ENCODE peak calls at places on chromosomes 16 and 17, in four cellular contexts. Y is GM23338, N is OCI-LY7, O is esophagus squamous epithelium. W is an unnamed sample.

GRCh38 chr17:31564883-31565297 is 173.4 kb downstream of the RAB11FIP4 start:
- DNase-seq in Y (peak), N (no peak), O (no peak), W (no peak)

GRCh38 chr17:27518048-27518447 is 61.8 kb downstream of the KSR1 start:
- DNase-seq in Y (no peak), N (no peak), O (no peak), W (no peak)

GRCh38 chr16:89431158-89431584 is 59.2 kb downstream of the ANKRD11 start:
- DNase-seq in Y (no peak), N (no peak), O (no peak), W (no peak)

GRCh38 chr16:83942074-83942473 is 11.0 kb upstream of the OSGIN1 start:
- DNase-seq in Y (no peak), N (no peak), O (no peak), W (no peak)

GRCh38 chr17:75587718-75588545 is at the start of gene MYO15B:
- DNase-seq in Y (peak), N (no peak), O (no peak), W (peak)

GRCh38 chr16:15961060-15961511 is 11.7 kb downstream of the ABCC1 start:
- DNase-seq in Y (no peak), N (peak), O (no peak), W (peak)

GRCh38 chr17:73292031-73292531 is 19.7 kb downstream of the CDC42EP4 start:
- DNase-seq in Y (no peak), N (no peak), O (no peak), W (no peak)

GRCh38 chr16:51150894-51151320 is at the start of gene SALL1:
- DNase-seq in Y (no peak), N (no peak), O (no peak), W (no peak)

GRCh38 chr17:63768433-63768832 is 5.0 kb downstream of the CCDC47 start:
- DNase-seq in Y (peak), N (no peak), O (no peak), W (no peak)

DNA sequence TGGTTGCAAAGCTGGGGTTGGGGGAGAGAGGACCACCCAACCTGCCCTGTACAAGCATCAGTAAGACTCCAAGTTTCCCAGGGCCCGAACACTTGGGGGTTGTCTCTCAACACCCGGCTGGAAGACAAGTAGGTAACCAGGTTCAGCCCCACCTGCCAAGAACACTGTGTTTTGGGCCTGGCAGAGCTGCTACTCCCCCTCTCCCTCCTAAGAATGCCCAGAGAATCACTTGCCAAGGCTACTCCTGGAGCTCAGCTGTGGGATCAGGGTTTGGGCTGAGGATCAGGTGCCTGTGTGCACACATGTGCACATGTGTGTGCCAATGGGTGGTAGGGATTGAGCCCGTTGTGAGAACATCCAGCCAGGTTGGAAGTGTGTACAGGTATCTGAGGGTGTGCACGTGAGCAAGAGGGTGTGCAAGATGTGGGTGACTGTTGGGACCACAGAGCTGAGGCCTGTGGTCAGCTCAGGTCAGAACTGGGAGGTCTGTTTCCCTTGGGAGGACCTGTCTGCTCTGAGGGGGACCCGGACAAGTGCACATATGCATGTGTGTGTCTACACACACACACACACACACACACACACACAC is 2.3 kb downstream of the HSD11B2 start:
- DNase-seq in Y (no peak), N (no peak), O (no peak), W (no peak)
- H3K27ac ChIP-seq in Y (no peak), N (no peak), O (no peak), W (no peak)

GRCh38 chr16:63617990-63618763 is 1503.7 kb downstream of the CDH11 start:
- DNase-seq in Y (peak), N (no peak), O (no peak), W (no peak)
- H3K4me3 ChIP-seq in Y (peak), N (no peak), O (peak), W (no peak)

GRCh38 chr16:29844575-29845331 is 18.3 kb downstream of the CDIPT start:
- DNase-seq in Y (no peak), N (no peak), O (no peak), W (no peak)

GRCh38 chr16:29841631-29842030 is 21.4 kb downstream of the MVP start:
- DNase-seq in Y (no peak), N (no peak), O (no peak), W (no peak)

GRCh38 chr16:29842732-29843346 is 20.2 kb downstream of the CDIPT start:
- DNase-seq in Y (no peak), N (no peak), O (no peak), W (no peak)

GRCh38 chr16:29845656-29846055 is 17.4 kb downstream of the CDIPT start:
- DNase-seq in Y (no peak), N (no peak), O (no peak), W (no peak)

GRCh38 chr16:29843942-29844341 is 19.1 kb downstream of the CDIPT start:
- DNase-seq in Y (no peak), N (no peak), O (no peak), W (no peak)
- H3K27ac ChIP-seq in Y (no peak), N (no peak), O (no peak), W (no peak)

DNA sequence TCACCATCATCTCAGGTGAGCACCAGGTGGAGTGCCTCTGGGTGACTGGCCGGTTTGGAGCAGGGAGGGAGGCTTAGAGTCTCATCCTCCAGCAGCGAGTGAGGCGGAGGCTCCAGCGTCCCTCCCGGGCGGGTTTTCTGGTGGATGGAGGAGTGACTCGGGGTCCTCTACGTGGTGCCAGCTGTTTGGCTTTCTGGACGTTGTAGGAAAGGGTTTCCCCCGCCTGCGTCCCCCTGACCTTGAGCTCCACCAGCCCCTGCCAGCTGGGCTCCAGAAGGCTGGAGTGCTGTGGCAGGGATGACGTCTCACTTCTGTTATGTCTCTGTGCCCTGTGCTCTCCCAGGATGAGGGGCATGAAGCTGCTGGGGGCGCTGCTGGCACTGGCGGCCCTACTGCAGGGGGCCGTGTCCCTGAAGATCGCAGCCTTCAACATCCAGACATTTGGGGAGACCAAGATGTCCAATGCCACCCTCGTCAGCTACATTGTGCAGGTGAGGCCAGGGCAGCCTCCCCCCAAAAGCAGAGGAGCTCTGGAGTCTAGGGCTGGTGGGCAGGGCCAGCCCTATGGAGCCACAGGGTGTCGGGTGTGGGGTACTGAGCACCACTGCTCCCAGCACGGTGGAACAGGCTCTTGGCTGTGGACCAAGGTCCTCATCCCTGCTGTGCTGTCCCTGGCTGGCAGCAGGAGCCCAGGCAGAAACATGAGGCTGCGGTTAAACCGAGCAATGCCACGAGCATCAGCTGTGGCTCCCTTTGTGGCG is 719 bp downstream of the DNASE1 start:
- DNase-seq in Y (no peak), N (no peak), O (no peak), W (no peak)
- H3K4me3 ChIP-seq in Y (no peak), N (no peak), O (no peak), W (no peak)

DNA sequence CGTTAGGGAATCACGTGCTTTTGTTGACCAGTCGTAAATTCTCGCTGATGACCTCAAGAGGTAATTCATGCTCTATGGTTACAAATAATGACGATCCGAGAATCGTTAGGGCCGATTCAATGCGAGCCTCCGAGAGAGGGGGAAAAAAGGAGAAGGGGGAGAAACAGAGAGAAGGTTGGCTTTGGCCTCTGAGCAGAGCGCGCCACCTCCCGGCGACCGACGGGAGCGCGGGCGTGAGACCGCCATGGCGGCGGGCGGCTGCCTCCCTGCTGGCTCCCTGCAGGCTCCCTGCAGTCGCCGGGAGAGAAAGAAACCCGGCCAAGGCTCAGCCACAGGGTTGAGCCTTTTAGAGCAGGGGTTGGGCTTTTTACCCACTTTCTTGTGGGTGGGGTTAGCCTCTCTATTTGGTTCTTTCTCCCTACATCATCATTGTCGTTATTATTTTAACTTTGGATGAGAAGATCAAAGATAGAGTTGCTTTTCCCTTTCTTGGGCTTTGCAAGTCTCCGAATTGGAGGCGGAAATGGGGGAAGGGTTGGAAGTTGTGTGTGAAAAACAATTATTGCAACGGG is 347 bp upstream of the HOXB5 start:
- DNase-seq in Y (peak), N (peak), O (no peak), W (peak)
- H3K27ac ChIP-seq in Y (no peak), N (no peak), O (peak), W (no peak)